ENCODE peak calls at places on chromosomes 12 and 14, in five cellular contexts. F, H, M, G and V are unnamed samples.

GRCh38 chr12:121365416-121366062 is 13.3 kb upstream of the ANAPC5 start:
- DNase-seq in G (no peak), H (no peak), F (no peak), M (no peak), V (no peak)

GRCh38 chr14:53896773-53897172 is 59.9 kb downstream of the BMP4 start:
- DNase-seq in M (no peak), G (no peak), F (no peak), H (peak), V (no peak)

GRCh38 chr12:109680521-109681030 is 33.0 kb upstream of the FAM222A start:
- DNase-seq in M (no peak), H (no peak), G (no peak), F (no peak), V (no peak)

GRCh38 chr12:46908236-46908935 is 82.6 kb upstream of the SLC38A4 start:
- DNase-seq in G (no peak), F (no peak), M (no peak), H (peak), V (peak)

GRCh38 chr12:112107728-112108447 is 695 bp downstream of the NAA25 start:
- DNase-seq in H (peak), G (no peak), M (no peak), F (peak), V (peak)

GRCh38 chr14:104016873-104017650 is 68.4 kb upstream of the ASPG start:
- DNase-seq in G (no peak), M (no peak), H (no peak), F (no peak), V (peak)

GRCh38 chr14:69483765-69484443 is 624 bp upstream of the PLEKHD1 start:
- DNase-seq in H (peak), F (peak), M (peak), G (no peak), V (no peak)

GRCh38 chr12:77236066-77236465 is 170.7 kb upstream of the E2F7 start:
- DNase-seq in G (no peak), F (no peak), M (no peak), H (no peak), V (no peak)

GRCh38 chr12:80924437-80924836 is 13.3 kb downstream of the LIN7A start:
- DNase-seq in G (no peak), F (no peak), H (no peak), M (no peak), V (no peak)

GRCh38 chr14:61653507-61653906 is 41.8 kb upstream of the HIF1A start:
- DNase-seq in H (peak), G (no peak), M (no peak), F (no peak), V (no peak)

GRCh38 chr12:131126662-131127173 is 173.0 kb downstream of the ADGRD1 start:
- DNase-seq in H (no peak), G (no peak), F (no peak), M (no peak), V (no peak)

GRCh38 chr14:93964281-93964680 is 12.1 kb downstream of the ASB2 start:
- DNase-seq in H (no peak), G (no peak), M (no peak), F (no peak), V (no peak)

GRCh38 chr14:93961610-93962009 is 14.8 kb downstream of the ASB2 start:
- DNase-seq in H (no peak), G (no peak), M (no peak), F (no peak), V (no peak)

GRCh38 chr14:93963692-93964091 is 12.7 kb downstream of the ASB2 start:
- DNase-seq in M (no peak), F (no peak), G (no peak), H (no peak), V (no peak)

GRCh38 chr14:93964820-93965286 is 11.5 kb downstream of the ASB2 start:
- DNase-seq in H (no peak), F (no peak), G (no peak), M (no peak), V (no peak)

GRCh38 chr14:93962701-93963601 is 13.4 kb downstream of the ASB2 start:
- DNase-seq in F (no peak), M (no peak), H (peak), G (no peak), V (no peak)
- H3K4ac ChIP-seq in F (no peak), M (no peak), H (no peak), G (no peak), V (no peak)

DNA sequence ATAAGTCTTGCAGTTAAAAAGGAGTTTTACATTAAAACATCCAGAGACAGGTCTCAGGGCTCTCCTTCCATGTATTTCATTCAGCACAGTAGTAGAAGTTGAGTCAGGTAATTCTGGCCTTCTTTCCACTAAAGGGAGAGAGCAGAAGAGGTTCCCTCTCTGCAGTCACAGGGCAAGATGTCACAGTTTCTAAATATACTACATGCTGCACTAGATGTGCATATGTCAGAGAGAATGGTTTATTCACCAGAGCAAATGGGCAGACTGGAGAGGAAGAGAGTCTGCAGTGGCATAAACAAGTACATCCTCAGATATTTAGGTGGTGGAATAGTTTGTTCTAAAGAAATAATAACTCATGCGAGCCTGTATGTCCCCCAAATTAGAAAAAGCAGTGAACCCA is 132.0 kb downstream of the KICS2 start:
- DNase-seq in M (no peak), F (no peak), G (no peak), H (peak), V (no peak)
- H2BK12ac ChIP-seq in M (no peak), F (no peak), G (no peak), H (peak), V (no peak)

GRCh38 chr12:87720967-87721366 is 308.2 kb downstream of the C12orf50 start:
- DNase-seq in F (no peak), G (no peak), M (no peak), H (no peak), V (no peak)
- H2BK120ac ChIP-seq in F (no peak), G (no peak), M (no peak), H (no peak), V (no peak)

DNA sequence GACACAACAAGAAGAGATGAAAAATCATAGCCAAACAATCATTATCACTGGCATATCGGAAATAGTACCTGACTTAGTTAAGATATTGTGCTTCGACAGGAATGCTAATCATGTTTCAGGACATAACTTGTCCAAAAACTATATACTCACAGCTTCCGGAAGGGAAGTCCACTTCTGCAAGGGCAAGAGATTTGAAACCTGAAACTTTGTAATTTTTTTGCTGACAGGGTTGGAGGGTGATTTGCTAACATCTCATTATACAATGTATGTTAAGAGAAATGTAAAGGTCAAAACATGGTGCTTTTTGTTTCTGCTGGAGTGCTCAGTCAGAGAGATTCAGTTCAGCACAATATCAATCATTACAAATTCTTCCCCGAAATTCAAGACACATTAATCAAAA is 200.3 kb downstream of the CNTN1 start:
- DNase-seq in H (no peak), G (no peak), M (no peak), F (no peak), V (no peak)
- H3K4ac ChIP-seq in H (no peak), G (no peak), M (no peak), F (no peak), V (no peak)

GRCh38 chr14:39276579-39277114 is 42.9 kb downstream of the MIA2 start:
- DNase-seq in F (no peak), G (no peak), M (no peak), H (no peak), V (peak)

GRCh38 chr14:39272918-39273317 is 39.2 kb downstream of the MIA2 start:
- DNase-seq in H (no peak), M (no peak), F (no peak), G (no peak), V (no peak)

GRCh38 chr14:39275395-39275794 is 41.7 kb downstream of the MIA2 start:
- DNase-seq in H (no peak), G (no peak), M (no peak), F (no peak), V (no peak)

GRCh38 chr14:39279515-39279914 is 45.8 kb downstream of the MIA2 start:
- DNase-seq in M (no peak), G (no peak), F (no peak), H (no peak), V (no peak)

GRCh38 chr14:39276005-39276404 is 42.3 kb downstream of the MIA2 start:
- DNase-seq in M (no peak), F (no peak), G (no peak), H (no peak), V (no peak)
- H2BK12ac ChIP-seq in M (no peak), F (no peak), G (no peak), H (no peak), V (no peak)

DNA sequence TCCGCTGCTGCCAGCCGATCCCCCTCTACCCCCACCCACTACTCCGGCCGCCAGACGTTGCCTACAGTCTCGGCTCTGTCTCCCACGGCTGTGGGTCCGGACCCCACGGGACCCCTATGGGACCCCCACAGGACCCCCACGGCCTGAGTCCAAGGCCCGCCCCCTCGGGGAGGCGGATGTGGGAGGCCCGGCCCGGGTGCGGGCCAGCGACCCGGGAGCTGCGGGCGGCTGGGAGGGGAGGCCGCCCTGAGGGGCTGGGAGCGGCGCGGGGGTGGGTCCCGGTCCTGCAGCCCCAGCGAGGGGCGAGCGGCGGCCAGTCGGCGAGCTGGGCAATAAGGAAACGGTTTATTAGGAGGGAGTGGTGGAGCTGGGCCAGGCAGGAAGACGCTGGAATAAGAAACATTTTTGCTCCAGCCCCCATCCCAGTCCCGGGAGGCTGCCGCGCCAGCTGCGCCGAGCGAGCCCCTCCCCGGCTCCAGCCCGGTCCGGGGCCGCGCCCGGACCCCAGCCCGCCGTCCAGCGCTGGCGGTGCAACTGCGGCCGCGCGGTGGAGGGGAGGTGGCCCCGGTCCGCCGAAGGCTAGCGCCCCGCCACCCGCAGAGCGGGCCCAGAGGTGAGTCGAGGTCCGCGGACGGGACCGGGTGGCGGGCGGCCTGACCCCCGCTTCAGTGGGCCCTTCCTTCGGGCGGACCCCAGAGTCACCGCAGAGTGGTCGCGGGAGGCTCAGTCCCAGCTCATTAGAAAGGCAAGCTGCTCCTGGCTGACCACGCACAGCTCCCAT is at the start of gene ACVRL1:
- DNase-seq in H (no peak), G (no peak), M (no peak), F (no peak), V (peak)
- H2BK120ac ChIP-seq in H (peak), G (no peak), M (no peak), F (no peak), V (no peak)

DNA sequence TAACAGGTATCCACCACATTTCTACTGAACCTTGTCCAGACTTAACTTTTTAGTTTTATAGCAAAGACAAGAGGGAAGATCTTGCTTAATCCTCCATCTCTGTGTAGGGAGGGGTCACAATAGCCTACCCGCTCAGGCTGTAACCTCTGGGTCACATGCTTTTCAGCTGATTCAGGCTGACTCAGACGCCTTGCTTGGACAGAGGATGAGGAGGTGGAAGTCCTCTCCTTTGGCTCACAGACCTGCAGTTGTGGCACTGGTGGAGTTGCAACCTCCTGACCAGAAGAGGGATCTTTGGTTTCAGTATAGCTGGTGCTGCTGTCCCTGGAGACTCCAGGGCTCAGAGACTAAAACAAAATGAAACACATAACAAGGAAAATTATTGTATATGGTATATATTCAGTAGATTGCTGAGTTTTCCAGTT is 16.2 kb downstream of the ACIN1 start:
- DNase-seq in H (peak), M (no peak), G (no peak), F (no peak), V (peak)
- H3K4ac ChIP-seq in H (no peak), M (no peak), G (no peak), F (no peak), V (no peak)

GRCh38 chr12:30622509-30622908 is 73.2 kb downstream of the IPO8 start:
- DNase-seq in H (peak), M (no peak), G (no peak), F (no peak), V (peak)
- H2BK12ac ChIP-seq in H (no peak), M (no peak), G (no peak), F (no peak), V (no peak)

GRCh38 chr14:72800848-72801370 is 93.0 kb downstream of the DPF3 start:
- DNase-seq in H (no peak), F (no peak), M (no peak), G (no peak), V (no peak)

GRCh38 chr14:72802588-72802946 is 91.3 kb downstream of the DPF3 start:
- DNase-seq in G (no peak), H (no peak), M (no peak), F (no peak), V (no peak)

GRCh38 chr14:72801381-72801812 is 92.5 kb downstream of the DPF3 start:
- DNase-seq in G (no peak), H (peak), F (no peak), M (no peak), V (peak)

GRCh38 chr14:72801841-72802587 is 91.9 kb downstream of the DPF3 start:
- DNase-seq in F (no peak), M (no peak), G (no peak), H (no peak), V (no peak)

GRCh38 chr14:72804653-72805180 is 89.2 kb downstream of the DPF3 start:
- DNase-seq in F (no peak), G (no peak), M (no peak), H (no peak), V (no peak)
- H2BK120ac ChIP-seq in F (no peak), G (peak), M (no peak), H (no peak), V (no peak)